ENCODE peak calls at places on chromosomes 3 and 15, in five cellular contexts. G, Z, T, F and J are unnamed samples. For H3K9me3, the result is how much of the 10 kb centered on the place peaks cover.

GRCh38 chr3:140505256-140505655 is 172.6 kb upstream of the TRIM42 start:
- DNase-seq in G (peak), T (peak), F (no peak), Z (peak), J (no peak)

GRCh38 chr15:90221251-90221900 is 12.4 kb downstream of the CIB1 start:
- DNase-seq in T (peak), G (peak), F (no peak), Z (peak), J (no peak)

GRCh38 chr3:194573680-194574437 is 59.4 kb downstream of the TMEM44 start:
- DNase-seq in T (no peak), Z (peak), F (no peak), G (peak), J (no peak)

GRCh38 chr3:140288575-140288974 is 353.6 kb downstream of the CLSTN2 start:
- DNase-seq in T (no peak), Z (no peak), G (no peak), F (no peak), J (no peak)

GRCh38 chr3:74531491-74531890 is 83.0 kb downstream of the CNTN3 start:
- DNase-seq in T (no peak), Z (no peak), F (no peak), G (no peak), J (no peak)

GRCh38 chr15:90588427-90588826 is 58.7 kb downstream of the CRTC3 start:
- DNase-seq in Z (no peak), F (no peak), G (no peak), T (no peak), J (no peak)

GRCh38 chr3:5078151-5078550 is 43.9 kb upstream of the ARL8B start:
- DNase-seq in F (no peak), T (no peak), Z (no peak), G (no peak), J (no peak)

GRCh38 chr3:166190360-166190759 is 353.1 kb upstream of the BCHE start:
- DNase-seq in T (no peak), G (no peak), F (no peak), Z (no peak), J (no peak)

GRCh38 chr3:72746412-72747411 is 101.5 kb downstream of the SHQ1 start:
- DNase-seq in G (peak), Z (no peak), T (no peak), F (no peak), J (no peak)

GRCh38 chr3:176663819-176664218 is 533.5 kb downstream of the TBL1XR1 start:
- DNase-seq in G (peak), Z (no peak), F (no peak), T (no peak), J (no peak)

GRCh38 chr15:76930831-76931396 is 635 bp upstream of the RCN2 start:
- DNase-seq in G (no peak), Z (no peak), T (no peak), F (no peak), J (no peak)

GRCh38 chr3:31226331-31226730 is 306.4 kb upstream of the STT3B start:
- DNase-seq in F (no peak), G (no peak), T (no peak), Z (no peak), J (peak)

GRCh38 chr3:25663324-25664065 is 1.2 kb downstream of the TOP2B start:
- DNase-seq in G (peak), F (no peak), Z (no peak), T (no peak), J (no peak)

GRCh38 chr3:143352850-143353550 is 233.4 kb downstream of the CHST2 start:
- DNase-seq in G (no peak), F (no peak), Z (no peak), T (no peak), J (no peak)

GRCh38 chr3:15276028-15276717 is 56.2 kb downstream of the SH3BP5 start:
- DNase-seq in T (no peak), Z (no peak), G (no peak), F (no peak), J (no peak)

GRCh38 chr3:13624021-13624420 is 75.1 kb downstream of the FBLN2 start:
- DNase-seq in G (no peak), Z (no peak), F (no peak), T (no peak), J (no peak)

GRCh38 chr3:195149292-195149691 is 121.7 kb downstream of the XXYLT1 start:
- DNase-seq in T (no peak), F (no peak), Z (no peak), G (no peak), J (no peak)

GRCh38 chr3:135792174-135792573 is 173.4 kb upstream of the PPP2R3A start:
- DNase-seq in F (no peak), Z (no peak), T (no peak), G (no peak), J (no peak)

GRCh38 chr3:5122030-5122740 is at the start of gene ARL8B:
- DNase-seq in Z (peak), F (peak), G (peak), T (peak), J (peak)

GRCh38 chr3:84967767-84968581 is 9.2 kb downstream of the CADM2 start:
- DNase-seq in F (no peak), G (no peak), T (no peak), Z (no peak), J (no peak)

GRCh38 chr3:161700998-161701397 is 204.4 kb downstream of the OTOL1 start:
- DNase-seq in F (no peak), T (no peak), G (no peak), Z (no peak), J (no peak)

GRCh38 chr3:127848131-127849129 is 26.1 kb upstream of the MGLL start:
- DNase-seq in F (no peak), Z (no peak), G (peak), T (peak), J (no peak)

GRCh38 chr3:189195302-189195701 is 23.5 kb downstream of the TPRG1 start:
- DNase-seq in G (no peak), Z (no peak), F (no peak), T (no peak), J (no peak)

GRCh38 chr3:159600291-159600690 is 388.3 kb upstream of the IL12A start:
- DNase-seq in F (no peak), T (no peak), Z (no peak), G (no peak), J (no peak)

GRCh38 chr3:72680766-72681165 is 167.5 kb downstream of the SHQ1 start:
- DNase-seq in Z (no peak), T (no peak), G (no peak), F (no peak), J (no peak)

GRCh38 chr3:63559884-63560283 is 92.6 kb upstream of the SNTN start:
- DNase-seq in G (no peak), F (no peak), T (no peak), Z (no peak), J (no peak)

GRCh38 chr3:132448211-132448961 is 31.1 kb downstream of the DNAJC13 start:
- DNase-seq in Z (no peak), F (no peak), T (peak), G (peak), J (no peak)

GRCh38 chr3:76369170-76369569 is 583.8 kb upstream of the ZNF717 start:
- DNase-seq in T (no peak), F (no peak), G (no peak), Z (no peak), J (no peak)

GRCh38 chr3:154656496-154656895 is 226.5 kb upstream of the GPR149 start:
- DNase-seq in F (no peak), Z (no peak), G (no peak), T (no peak), J (no peak)

GRCh38 chr3:42042747-42043115 is 48.4 kb upstream of the TRAK1 start:
- DNase-seq in F (no peak), Z (no peak), T (no peak), G (no peak), J (no peak)

GRCh38 chr3:112134335-112135124 is 1.5 kb upstream of the GCSAM start:
- DNase-seq in Z (no peak), F (no peak), G (no peak), T (no peak), J (peak)
- H3K27ac ChIP-seq in Z (no peak), F (peak), G (no peak), T (no peak), J (no peak)

GRCh38 chr15:25242957-25243799 is 195.6 kb downstream of the UBE3A start:
- DNase-seq in G (no peak), T (no peak), F (no peak), Z (peak), J (no peak)
- H3K9me3 ChIP-seq in G (under half), T (under half), F (under half), Z (under half), J (under half)

DNA sequence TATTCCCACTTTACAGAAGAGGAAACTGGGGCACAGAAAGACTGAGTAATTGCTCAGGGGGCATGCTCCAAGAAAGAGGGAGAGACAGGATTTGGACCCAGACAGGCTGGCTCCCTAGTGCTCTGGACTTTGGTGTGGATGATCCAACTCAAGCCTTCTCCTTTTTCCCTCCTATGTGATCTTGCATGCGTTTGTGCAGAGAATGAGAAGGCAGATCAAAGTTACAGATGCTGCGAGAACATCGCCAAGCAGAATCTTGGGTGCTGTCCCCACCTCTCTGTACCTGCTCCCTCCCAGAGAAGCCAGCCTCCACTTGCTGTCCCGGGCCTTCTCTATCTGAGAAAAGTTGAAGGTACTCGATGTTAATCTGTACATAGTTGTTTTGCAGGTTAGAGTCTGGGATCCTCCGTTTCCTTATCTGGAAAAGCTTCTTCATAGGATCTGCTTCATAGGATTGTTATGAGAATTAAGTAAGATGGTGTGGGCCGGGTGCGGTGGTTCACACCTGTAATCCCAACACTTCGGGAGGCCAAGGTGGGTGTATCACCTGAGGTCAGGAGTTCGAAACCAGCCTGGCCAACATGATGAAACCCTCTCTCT is 10.2 kb downstream of the GNB5 start:
- DNase-seq in Z (no peak), G (no peak), F (no peak), T (no peak), J (no peak)
- H3K4me3 ChIP-seq in Z (peak), G (no peak), F (peak), T (no peak), J (peak)

DNA sequence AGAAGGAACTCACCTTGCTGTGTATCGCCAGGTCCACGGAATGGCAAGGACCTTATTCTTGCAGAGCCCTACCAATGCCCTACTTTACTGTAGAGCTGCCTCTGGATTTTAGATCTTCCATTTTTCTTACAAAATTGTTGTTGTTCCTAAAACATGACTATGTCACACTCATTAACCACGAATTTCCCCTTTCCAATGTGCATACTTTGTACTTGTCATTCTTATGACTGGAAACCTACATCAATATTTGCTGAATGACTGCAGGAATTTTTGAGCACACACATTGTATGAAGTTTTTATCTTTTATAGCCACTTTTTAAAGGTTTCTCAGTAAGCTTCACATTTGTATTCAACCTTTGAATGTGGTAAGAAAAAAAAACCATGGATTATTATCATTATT is 35.9 kb upstream of the CMSS1 start:
- DNase-seq in G (no peak), T (no peak), F (no peak), Z (no peak), J (no peak)
- H3K27ac ChIP-seq in G (no peak), T (peak), F (no peak), Z (no peak), J (no peak)

GRCh38 chr15:99580061-99580460 is 14.3 kb downstream of the MEF2A start:
- DNase-seq in T (no peak), G (no peak), Z (no peak), F (no peak), J (no peak)

GRCh38 chr15:99578809-99579208 is 13.0 kb downstream of the MEF2A start:
- DNase-seq in G (no peak), T (no peak), F (no peak), Z (no peak), J (no peak)

GRCh38 chr15:99586121-99586520 is 20.3 kb downstream of the MEF2A start:
- DNase-seq in Z (no peak), G (no peak), F (no peak), T (no peak), J (no peak)

GRCh38 chr15:99582508-99582960 is 16.8 kb downstream of the MEF2A start:
- DNase-seq in G (no peak), Z (no peak), F (no peak), T (no peak), J (no peak)

GRCh38 chr15:99584081-99584600 is 18.4 kb downstream of the MEF2A start:
- DNase-seq in G (no peak), Z (no peak), F (no peak), T (no peak), J (no peak)
- H3K9me3 ChIP-seq in G (under half), Z (under half), F (under half), T (under half), J (under half)

GRCh38 chr3:172082269-172082668 is 42.9 kb downstream of the FNDC3B start:
- DNase-seq in F (no peak), T (peak), G (no peak), Z (peak), J (no peak)
- H3K4me3 ChIP-seq in F (no peak), T (no peak), G (no peak), Z (no peak), J (no peak)

GRCh38 chr15:45146405-45146804 is 16.6 kb downstream of the DUOX1 start:
- DNase-seq in G (no peak), T (no peak), Z (no peak), F (no peak), J (no peak)
- H3K27ac ChIP-seq in G (no peak), T (no peak), Z (no peak), F (no peak), J (no peak)